ENCODE peak calls at places on chromosome 22, in ten cellular contexts. R is GM12878, F is astrocyte of the spinal cord, V is breast epithelium, W is transverse colon, N is kidney, G is RWPE1, P is WTC11, Y is brain microvascular endothelial cell, A is AG09319. J is an unnamed sample.

GRCh38 chr22:23677701-23677995 is 13.2 kb upstream of the RGL4 start:
- DNase-seq in F (no peak), V (no peak), W (no peak), G (no peak), P (no peak), A (no peak), N (no peak), R (no peak), Y (no peak), J (no peak)

GRCh38 chr22:24592144-24592845 is 578 bp downstream of the LRRC75B start:
- DNase-seq in P (peak; percentile 48), N (peak; percentile 83), W (peak; percentile 38), G (peak; percentile 10), F (no peak), R (no peak), A (no peak), V (no peak), Y (no peak), J (peak; percentile 20)

GRCh38 chr22:22753526-22754267 is 109.3 kb downstream of the GGTLC2 start:
- DNase-seq in Y (peak; percentile 12), G (peak; percentile 57), R (no peak), A (no peak), V (peak; percentile 17), P (peak; percentile 83), W (peak; percentile 79), N (peak; percentile 87), F (peak; percentile 3), J (peak; percentile 65)

GRCh38 chr22:24423519-24424000 is 3.8 kb upstream of the ADORA2A start:
- DNase-seq in W (peak; percentile 56), Y (no peak), F (no peak), R (no peak), P (peak; percentile 69), G (peak; percentile 43), A (no peak), V (no peak), N (no peak), J (peak; percentile 24)

GRCh38 chr22:43110444-43110926 is at the start of gene BIK:
- DNase-seq in P (peak; percentile 74), F (no peak), W (peak; percentile 75), G (peak; percentile 19), V (no peak), Y (no peak), R (no peak), N (peak; percentile 83), A (no peak), J (no peak)

GRCh38 chr22:45879552-45879949 is 97.4 kb downstream of the WNT7B start:
- DNase-seq in A (no peak), N (peak; percentile 64), R (no peak), P (no peak), F (no peak), V (no peak), W (no peak), G (no peak), Y (no peak), J (no peak)

GRCh38 chr22:31103111-31103510 is 4.3 kb downstream of the SELENOM start:
- DNase-seq in V (no peak), W (no peak), R (no peak), P (no peak), G (no peak), F (no peak), N (no peak), Y (no peak), A (no peak), J (no peak)

GRCh38 chr22:49368976-49369725 is 458.5 kb downstream of the BRD1 start:
- DNase-seq in V (no peak), Y (no peak), W (no peak), A (no peak), N (peak; percentile 80), G (no peak), P (peak; percentile 11), F (no peak), R (no peak), J (no peak)

GRCh38 chr22:17368727-17369552 is at the start of gene CECR2:
- DNase-seq in W (peak; percentile 21), V (no peak), A (no peak), N (peak; percentile 79), R (peak; percentile 7), P (peak; percentile 70), F (peak; percentile 20), G (no peak), Y (no peak), J (peak; percentile 40)

GRCh38 chr22:46025225-46025972 is 48.4 kb upstream of the WNT7B start:
- DNase-seq in A (no peak), V (no peak), R (no peak), N (peak; percentile 31), Y (no peak), W (no peak), P (peak; percentile 6), F (no peak), G (no peak), J (no peak)

GRCh38 chr22:17598318-17598717 is 30.2 kb downstream of the ATP6V1E1 start:
- DNase-seq in Y (no peak), F (no peak), W (no peak), R (no peak), G (no peak), V (no peak), N (no peak), P (no peak), A (no peak), J (no peak)

GRCh38 chr22:22703715-22704114 is 59.3 kb downstream of the GGTLC2 start:
- DNase-seq in A (no peak), Y (no peak), G (no peak), N (no peak), F (peak; percentile 65), P (no peak), R (no peak), V (no peak), W (no peak), J (peak; percentile 54)

GRCh38 chr22:23066200-23067022 is 3.9 kb upstream of the GNAZ start:
- DNase-seq in G (no peak), Y (no peak), A (no peak), V (peak; percentile 7), W (peak; percentile 2), R (no peak), P (peak; percentile 4), F (no peak), N (peak; percentile 33), J (no peak)

GRCh38 chr22:19553201-19553600 is 29.0 kb upstream of the CLDN5 start:
- DNase-seq in P (no peak), W (no peak), F (no peak), N (no peak), R (no peak), Y (no peak), V (no peak), G (no peak), A (no peak), J (no peak)

GRCh38 chr22:50360578-50360977 is 17.5 kb downstream of the PPP6R2 start:
- DNase-seq in V (no peak), R (no peak), F (no peak), Y (no peak), N (no peak), A (no peak), W (no peak), G (no peak), P (no peak), J (no peak)

GRCh38 chr22:41538583-41538982 is 5.7 kb downstream of the POLR3H start:
- DNase-seq in A (no peak), R (no peak), Y (no peak), V (no peak), N (no peak), P (no peak), G (no peak), W (no peak), F (no peak), J (no peak)

GRCh38 chr22:30861131-30861530 is 107.4 kb downstream of the MORC2 start:
- DNase-seq in W (no peak), A (no peak), N (no peak), P (no peak), G (no peak), V (no peak), R (no peak), Y (no peak), F (no peak), J (no peak)

GRCh38 chr22:23192133-23192532 is 11.8 kb downstream of the BCR start:
- DNase-seq in N (peak; percentile 82), R (no peak), A (no peak), F (no peak), V (no peak), W (no peak), G (no peak), Y (no peak), P (no peak), J (no peak)

GRCh38 chr22:28442264-28442950 is 237.2 kb downstream of the TTC28 start:
- DNase-seq in N (peak; percentile 94), F (peak; percentile 74), Y (peak; percentile 54), A (peak; percentile 38), R (no peak), G (peak; percentile 83), V (peak; percentile 38), W (peak; percentile 78), P (peak; percentile 85), J (peak; percentile 84)
- TF ChIP-seq CTCF in N (peak; percentile 65), F (peak; percentile 74), Y (peak; percentile 80), A (peak; percentile 74), R (peak; percentile 66), G (peak; percentile 85), V (no peak), W (peak; percentile 54), P (peak; percentile 41), J (peak; percentile 78)

GRCh38 chr22:27151407-27151806 is 494.0 kb downstream of the MIAT start:
- DNase-seq in V (no peak), N (no peak), F (no peak), A (no peak), Y (no peak), P (no peak), G (no peak), W (no peak), R (no peak), J (no peak)
- TF ChIP-seq CTCF in V (no peak), N (no peak), F (no peak), A (peak; percentile 2), Y (peak; percentile 34), P (no peak), G (no peak), W (no peak), R (no peak), J (peak; percentile 1)

GRCh38 chr22:44702479-44703219 is 645 bp downstream of the PRR5 start:
- DNase-seq in A (no peak), P (peak; percentile 67), R (no peak), V (no peak), N (no peak), G (no peak), F (no peak), W (no peak), Y (peak; percentile 17), J (peak; percentile 50)
- TF ChIP-seq CTCF in A (no peak), P (no peak), R (peak; percentile 2), V (no peak), N (no peak), G (no peak), F (no peak), W (no peak), Y (peak; percentile 35), J (peak; percentile 7)

DNA sequence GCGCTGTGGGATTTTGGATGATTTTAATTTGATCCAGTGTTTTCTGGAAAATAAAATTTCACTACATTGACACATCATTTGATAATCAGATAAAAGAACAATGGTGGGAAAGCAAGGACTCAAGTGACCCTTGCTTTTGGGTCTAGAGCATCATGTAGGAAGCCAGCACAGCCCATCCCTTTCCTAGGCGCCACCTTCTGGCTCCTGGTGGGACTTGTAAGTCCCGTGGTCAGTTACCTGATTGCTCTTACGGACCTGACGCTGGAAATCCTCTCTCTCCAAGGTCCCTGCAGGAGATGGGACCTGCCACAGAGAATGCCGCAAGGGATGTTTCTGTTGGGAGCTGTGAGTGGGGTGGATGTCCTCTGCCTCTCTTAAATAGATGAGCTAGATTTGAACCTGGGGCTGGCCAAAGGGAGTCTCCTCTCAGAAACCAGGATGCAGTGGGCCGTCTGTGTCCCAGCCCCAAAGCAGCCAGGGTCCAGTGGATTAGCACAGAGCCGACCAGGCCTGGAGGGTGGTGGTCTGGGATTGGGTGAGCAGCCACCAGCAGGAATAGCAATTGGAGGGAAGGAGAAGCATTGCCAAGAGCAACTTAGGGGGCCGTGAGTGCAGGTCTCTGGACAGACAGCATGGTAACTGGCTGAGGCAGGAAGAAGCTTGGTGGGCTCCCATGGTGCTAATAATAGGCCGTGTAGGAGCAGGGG is 21.7 kb downstream of the TIMP3 start:
- DNase-seq in W (peak; percentile 45), V (no peak), R (no peak), F (peak; percentile 45), N (no peak), P (peak; percentile 78), G (no peak), Y (no peak), A (no peak), J (peak; percentile 73)
- TF ChIP-seq CTCF in W (peak; percentile 45), V (no peak), R (peak; percentile 52), F (peak; percentile 63), N (peak; percentile 34), P (peak; percentile 40), G (no peak), Y (peak; percentile 77), A (peak; percentile 46), J (peak; percentile 78)

J was measured in choroid plexus epithelial cell.